ENCODE peak calls at places on chromosome 5, in five cellular contexts. One of them, this sample, is unnamed.

GRCh38 chr5:107687937-107688336 is 17.2 kb upstream of the EFNA5 start:
- DNase-seq in left ventricle myocardium inferior: no peak
- DNase-seq in spleen: no peak
- DNase-seq in A549: no peak
- DNase-seq in fibroblast of the aortic adventitia: no peak
- DNase-seq in this sample: no peak

GRCh38 chr5:137316346-137316736 is 182.8 kb downstream of the SPOCK1 start:
- DNase-seq in A549: no peak
- DNase-seq in fibroblast of the aortic adventitia: peak
- DNase-seq in spleen: no peak
- DNase-seq in left ventricle myocardium inferior: no peak
- DNase-seq in this sample: peak

GRCh38 chr5:78908173-78908901 is 76.8 kb downstream of the ARSB start:
- DNase-seq in left ventricle myocardium inferior: peak
- DNase-seq in fibroblast of the aortic adventitia: peak
- DNase-seq in A549: no peak
- DNase-seq in spleen: no peak
- DNase-seq in this sample: peak

GRCh38 chr5:107486489-107486888 is 184.2 kb downstream of the EFNA5 start:
- DNase-seq in A549: no peak
- DNase-seq in fibroblast of the aortic adventitia: peak
- DNase-seq in spleen: no peak
- DNase-seq in left ventricle myocardium inferior: no peak
- DNase-seq in this sample: no peak

GRCh38 chr5:172658869-172659513 is 17.9 kb downstream of the NEURL1B start:
- DNase-seq in A549: no peak
- DNase-seq in left ventricle myocardium inferior: peak
- DNase-seq in fibroblast of the aortic adventitia: no peak
- DNase-seq in spleen: peak
- DNase-seq in this sample: no peak

GRCh38 chr5:179221877-179222220 is 123.4 kb downstream of the ADAMTS2 start:
- DNase-seq in fibroblast of the aortic adventitia: no peak
- DNase-seq in left ventricle myocardium inferior: no peak
- DNase-seq in spleen: peak
- DNase-seq in A549: no peak
- DNase-seq in this sample: no peak

GRCh38 chr5:120872292-120872691 is 408.2 kb downstream of the PRR16 start:
- DNase-seq in fibroblast of the aortic adventitia: peak
- DNase-seq in spleen: no peak
- DNase-seq in A549: no peak
- DNase-seq in left ventricle myocardium inferior: no peak
- DNase-seq in this sample: no peak

GRCh38 chr5:153551537-153552079 is 61.1 kb downstream of the GRIA1 start:
- DNase-seq in A549: peak
- DNase-seq in left ventricle myocardium inferior: no peak
- DNase-seq in fibroblast of the aortic adventitia: peak
- DNase-seq in spleen: no peak
- DNase-seq in this sample: peak

GRCh38 chr5:92749943-92750342 is 831.1 kb downstream of the NR2F1-AS1 start:
- DNase-seq in fibroblast of the aortic adventitia: peak
- DNase-seq in left ventricle myocardium inferior: no peak
- DNase-seq in spleen: no peak
- DNase-seq in A549: peak
- DNase-seq in this sample: no peak

GRCh38 chr5:125269926-125270325 is 523.5 kb upstream of the ZNF608 start:
- DNase-seq in A549: no peak
- DNase-seq in left ventricle myocardium inferior: no peak
- DNase-seq in fibroblast of the aortic adventitia: no peak
- DNase-seq in spleen: no peak
- DNase-seq in this sample: no peak

GRCh38 chr5:180988592-180988991 is at the start of gene BTNL3:
- DNase-seq in spleen: no peak
- DNase-seq in A549: no peak
- DNase-seq in fibroblast of the aortic adventitia: no peak
- DNase-seq in left ventricle myocardium inferior: no peak
- DNase-seq in this sample: no peak

GRCh38 chr5:124438390-124439380 is 307.8 kb downstream of the ZNF608 start:
- DNase-seq in spleen: no peak
- DNase-seq in fibroblast of the aortic adventitia: no peak
- DNase-seq in left ventricle myocardium inferior: no peak
- DNase-seq in A549: no peak
- DNase-seq in this sample: no peak

GRCh38 chr5:148561712-148562365 is 92.5 kb downstream of the HTR4 start:
- DNase-seq in fibroblast of the aortic adventitia: no peak
- DNase-seq in spleen: no peak
- DNase-seq in A549: no peak
- DNase-seq in left ventricle myocardium inferior: no peak
- DNase-seq in this sample: no peak

GRCh38 chr5:93909356-93909755 is 168.0 kb upstream of the POU5F2 start:
- DNase-seq in fibroblast of the aortic adventitia: peak
- DNase-seq in A549: no peak
- DNase-seq in left ventricle myocardium inferior: no peak
- DNase-seq in spleen: no peak
- DNase-seq in this sample: no peak

GRCh38 chr5:74185599-74185998 is 454.9 kb downstream of the ENC1 start:
- DNase-seq in spleen: no peak
- DNase-seq in left ventricle myocardium inferior: no peak
- DNase-seq in A549: no peak
- DNase-seq in fibroblast of the aortic adventitia: peak
- DNase-seq in this sample: no peak

GRCh38 chr5:81203729-81204128 is 29.4 kb upstream of the CKMT2 start:
- DNase-seq in fibroblast of the aortic adventitia: no peak
- DNase-seq in left ventricle myocardium inferior: no peak
- DNase-seq in spleen: no peak
- DNase-seq in A549: no peak
- DNase-seq in this sample: no peak

GRCh38 chr5:57566914-57567313 is 84.3 kb upstream of the ACTBL2 start:
- DNase-seq in left ventricle myocardium inferior: no peak
- DNase-seq in spleen: no peak
- DNase-seq in A549: no peak
- DNase-seq in fibroblast of the aortic adventitia: peak
- DNase-seq in this sample: no peak

GRCh38 chr5:89320441-89320840 is 437.5 kb upstream of the MEF2C start:
- DNase-seq in fibroblast of the aortic adventitia: no peak
- DNase-seq in left ventricle myocardium inferior: no peak
- DNase-seq in spleen: no peak
- DNase-seq in A549: no peak
- DNase-seq in this sample: no peak

GRCh38 chr5:54621048-54621447 is 103.5 kb downstream of the SNX18 start:
- DNase-seq in left ventricle myocardium inferior: no peak
- DNase-seq in fibroblast of the aortic adventitia: no peak
- DNase-seq in A549: no peak
- DNase-seq in spleen: no peak
- DNase-seq in this sample: no peak

GRCh38 chr5:157204765-157205164 is 24.1 kb downstream of the ITK start:
- DNase-seq in left ventricle myocardium inferior: no peak
- DNase-seq in fibroblast of the aortic adventitia: no peak
- DNase-seq in spleen: no peak
- DNase-seq in A549: no peak
- DNase-seq in this sample: no peak

GRCh38 chr5:39523821-39524220 is 99.0 kb upstream of the DAB2 start:
- DNase-seq in fibroblast of the aortic adventitia: peak
- DNase-seq in spleen: no peak
- DNase-seq in left ventricle myocardium inferior: no peak
- DNase-seq in A549: no peak
- DNase-seq in this sample: no peak

GRCh38 chr5:151243564-151243963 is 9.4 kb upstream of the GM2A start:
- DNase-seq in A549: no peak
- DNase-seq in fibroblast of the aortic adventitia: no peak
- DNase-seq in left ventricle myocardium inferior: no peak
- DNase-seq in spleen: no peak
- DNase-seq in this sample: no peak

GRCh38 chr5:80125962-80126480 is 90.9 kb downstream of the THBS4 start:
- DNase-seq in spleen: no peak
- DNase-seq in fibroblast of the aortic adventitia: peak
- DNase-seq in A549: no peak
- DNase-seq in left ventricle myocardium inferior: no peak
- DNase-seq in this sample: peak

GRCh38 chr5:114360816-114361723 is 800 bp upstream of the KCNN2 start:
- DNase-seq in fibroblast of the aortic adventitia: no peak
- DNase-seq in A549: peak
- DNase-seq in left ventricle myocardium inferior: peak
- DNase-seq in spleen: peak
- DNase-seq in this sample: no peak
- TF ChIP-seq CTCF in fibroblast of the aortic adventitia: no peak
- TF ChIP-seq CTCF in A549: no peak
- TF ChIP-seq CTCF in left ventricle myocardium inferior: peak
- TF ChIP-seq CTCF in spleen: no peak
- TF ChIP-seq CTCF in this sample: no peak

GRCh38 chr5:161549106-161549505 is 2.6 kb upstream of the GABRB2 start:
- DNase-seq in spleen: no peak
- DNase-seq in A549: no peak
- DNase-seq in left ventricle myocardium inferior: no peak
- DNase-seq in fibroblast of the aortic adventitia: peak
- DNase-seq in this sample: peak

GRCh38 chr5:161547573-161548471 is 1.3 kb upstream of the GABRB2 start:
- DNase-seq in fibroblast of the aortic adventitia: no peak
- DNase-seq in A549: no peak
- DNase-seq in spleen: peak
- DNase-seq in left ventricle myocardium inferior: no peak
- DNase-seq in this sample: no peak

GRCh38 chr5:161545701-161546462 is 643 bp downstream of the GABRB2 start:
- DNase-seq in fibroblast of the aortic adventitia: peak
- DNase-seq in left ventricle myocardium inferior: no peak
- DNase-seq in spleen: no peak
- DNase-seq in A549: no peak
- DNase-seq in this sample: no peak

GRCh38 chr5:161546463-161547301 is at the start of gene GABRB2:
- DNase-seq in A549: no peak
- DNase-seq in fibroblast of the aortic adventitia: peak
- DNase-seq in left ventricle myocardium inferior: peak
- DNase-seq in spleen: no peak
- DNase-seq in this sample: peak

GRCh38 chr5:161548472-161549094 is 2.1 kb upstream of the GABRB2 start:
- DNase-seq in A549: no peak
- DNase-seq in spleen: no peak
- DNase-seq in left ventricle myocardium inferior: no peak
- DNase-seq in fibroblast of the aortic adventitia: no peak
- DNase-seq in this sample: no peak
- H3K4me3 ChIP-seq in A549: peak
- H3K4me3 ChIP-seq in spleen: peak
- H3K4me3 ChIP-seq in left ventricle myocardium inferior: peak
- H3K4me3 ChIP-seq in fibroblast of the aortic adventitia: no peak
- H3K4me3 ChIP-seq in this sample: peak

DNA sequence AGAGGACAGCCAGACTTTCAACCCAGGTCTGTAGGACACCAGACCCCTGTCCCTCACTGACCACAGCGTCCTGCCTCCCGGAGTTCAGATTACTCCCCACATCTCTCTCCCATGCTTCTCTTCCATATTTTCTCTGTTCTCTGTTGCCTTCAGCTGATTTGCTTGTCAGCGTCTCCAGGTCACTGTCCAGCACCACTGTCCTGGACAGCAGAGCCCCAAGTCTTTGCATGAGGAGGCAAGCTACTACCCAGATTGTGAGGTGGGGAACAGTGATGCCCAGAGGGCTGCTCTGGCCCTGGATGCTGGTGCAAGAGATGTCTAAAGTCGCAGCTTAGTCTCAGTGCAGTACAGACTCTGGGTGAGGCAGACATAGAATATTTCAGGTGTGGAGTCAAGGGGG is 48.0 kb upstream of the C5orf58 start:
- DNase-seq in A549: no peak
- DNase-seq in left ventricle myocardium inferior: no peak
- DNase-seq in spleen: no peak
- DNase-seq in fibroblast of the aortic adventitia: no peak
- DNase-seq in this sample: no peak
- TF ChIP-seq CTCF in A549: no peak
- TF ChIP-seq CTCF in left ventricle myocardium inferior: no peak
- TF ChIP-seq CTCF in spleen: no peak
- TF ChIP-seq CTCF in fibroblast of the aortic adventitia: no peak
- TF ChIP-seq CTCF in this sample: no peak

DNA sequence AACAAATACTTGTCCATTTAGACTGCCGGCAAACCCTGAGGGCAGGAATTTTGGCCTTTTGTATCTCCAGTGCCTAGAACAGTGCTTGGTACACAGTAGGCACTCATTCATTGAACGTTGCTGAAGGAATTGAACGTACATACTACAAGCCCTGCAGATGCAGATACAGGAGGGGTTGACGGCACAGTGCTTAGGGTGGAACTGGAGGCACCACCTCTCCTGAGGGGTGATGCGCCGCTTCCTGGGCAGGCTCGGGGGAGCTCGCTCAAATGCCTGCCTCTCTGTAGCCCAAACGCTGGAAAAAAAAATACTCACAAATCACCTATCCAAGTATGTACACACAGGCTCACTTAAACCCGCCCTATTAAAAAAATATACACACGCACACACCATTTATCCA is 594 bp upstream of the COMMD10 start:
- DNase-seq in A549: peak
- DNase-seq in spleen: peak
- DNase-seq in left ventricle myocardium inferior: no peak
- DNase-seq in fibroblast of the aortic adventitia: peak
- DNase-seq in this sample: no peak
- H3K4me3 ChIP-seq in A549: peak
- H3K4me3 ChIP-seq in spleen: peak
- H3K4me3 ChIP-seq in left ventricle myocardium inferior: peak
- H3K4me3 ChIP-seq in fibroblast of the aortic adventitia: peak
- H3K4me3 ChIP-seq in this sample: peak

DNA sequence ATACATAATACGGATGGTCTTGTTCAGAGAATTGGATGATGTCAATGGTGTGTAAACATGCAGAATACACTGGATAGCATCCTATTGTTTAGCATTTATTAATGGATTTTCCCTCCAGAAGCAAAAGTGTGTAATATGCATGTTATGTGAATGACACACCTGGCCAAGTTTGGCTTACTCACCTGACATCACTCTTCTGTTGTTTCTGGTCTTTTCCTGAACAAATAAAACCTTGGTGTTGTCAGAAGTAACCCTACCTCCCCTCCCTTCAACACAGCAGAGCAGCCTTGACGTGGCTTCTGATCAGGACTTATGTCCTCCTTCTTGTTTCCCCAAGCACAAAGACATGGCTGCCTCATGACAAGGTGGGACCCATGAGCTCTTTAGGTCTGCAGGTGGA is 517.9 kb downstream of the MTRR start:
- DNase-seq in A549: no peak
- DNase-seq in left ventricle myocardium inferior: no peak
- DNase-seq in spleen: no peak
- DNase-seq in fibroblast of the aortic adventitia: no peak
- DNase-seq in this sample: no peak
- TF ChIP-seq CTCF in A549: no peak
- TF ChIP-seq CTCF in left ventricle myocardium inferior: no peak
- TF ChIP-seq CTCF in spleen: no peak
- TF ChIP-seq CTCF in fibroblast of the aortic adventitia: no peak
- TF ChIP-seq CTCF in this sample: no peak

This sample was measured in astrocyte of the cerebellum.